ENCODE peak calls at places on chromosomes 11 and 22, in six cellular contexts. C, V, B, Z, H and W are unnamed samples.

GRCh38 chr22:22366478-22366988 is 121.9 kb downstream of the VPREB1 start:
- DNase-seq in C (no peak), V (no peak), B (no peak), Z (no peak), H (no peak), W (no peak)

GRCh38 chr22:38490915-38491314 is 15.2 kb downstream of the DDX17 start:
- DNase-seq in C (no peak), V (peak), B (no peak), Z (no peak), H (no peak), W (no peak)

GRCh38 chr11:8608646-8609045 is 14.6 kb upstream of the STK33 start:
- DNase-seq in C (no peak), V (no peak), B (no peak), Z (no peak), H (no peak), W (no peak)

GRCh38 chr11:86588566-86589090 is 83.8 kb downstream of the ME3 start:
- DNase-seq in C (no peak), V (no peak), B (no peak), Z (no peak), H (no peak), W (no peak)

GRCh38 chr22:35328472-35328885 is 28.8 kb downstream of the TOM1 start:
- DNase-seq in C (no peak), V (peak), B (no peak), Z (no peak), H (no peak), W (no peak)

GRCh38 chr11:124898711-124899110 is 1.0 kb upstream of the ROBO4 start:
- DNase-seq in C (no peak), V (peak), B (no peak), Z (no peak), H (no peak), W (no peak)

GRCh38 chr11:868394-868793 is 25.7 kb downstream of the TSPAN4 start:
- DNase-seq in C (no peak), V (no peak), B (no peak), Z (no peak), H (no peak), W (no peak)

GRCh38 chr22:45629469-45630089 is 42.1 kb upstream of the ATXN10 start:
- DNase-seq in C (no peak), V (peak), B (no peak), Z (no peak), H (no peak), W (no peak)

GRCh38 chr11:78415338-78415737 is 2.3 kb downstream of the GAB2 start:
- DNase-seq in C (no peak), V (no peak), B (no peak), Z (no peak), H (no peak), W (no peak)

GRCh38 chr11:36000616-36001190 is 56.8 kb downstream of the LDLRAD3 start:
- DNase-seq in C (no peak), V (no peak), B (no peak), Z (no peak), H (no peak), W (no peak)

GRCh38 chr11:128860571-128861361 is 6.3 kb downstream of the KCNJ1 start:
- DNase-seq in C (no peak), V (no peak), B (no peak), Z (no peak), H (no peak), W (no peak)

GRCh38 chr22:33472462-33473344 is 414.5 kb upstream of the SYN3 start:
- DNase-seq in C (no peak), V (no peak), B (peak), Z (no peak), H (no peak), W (no peak)

DNA sequence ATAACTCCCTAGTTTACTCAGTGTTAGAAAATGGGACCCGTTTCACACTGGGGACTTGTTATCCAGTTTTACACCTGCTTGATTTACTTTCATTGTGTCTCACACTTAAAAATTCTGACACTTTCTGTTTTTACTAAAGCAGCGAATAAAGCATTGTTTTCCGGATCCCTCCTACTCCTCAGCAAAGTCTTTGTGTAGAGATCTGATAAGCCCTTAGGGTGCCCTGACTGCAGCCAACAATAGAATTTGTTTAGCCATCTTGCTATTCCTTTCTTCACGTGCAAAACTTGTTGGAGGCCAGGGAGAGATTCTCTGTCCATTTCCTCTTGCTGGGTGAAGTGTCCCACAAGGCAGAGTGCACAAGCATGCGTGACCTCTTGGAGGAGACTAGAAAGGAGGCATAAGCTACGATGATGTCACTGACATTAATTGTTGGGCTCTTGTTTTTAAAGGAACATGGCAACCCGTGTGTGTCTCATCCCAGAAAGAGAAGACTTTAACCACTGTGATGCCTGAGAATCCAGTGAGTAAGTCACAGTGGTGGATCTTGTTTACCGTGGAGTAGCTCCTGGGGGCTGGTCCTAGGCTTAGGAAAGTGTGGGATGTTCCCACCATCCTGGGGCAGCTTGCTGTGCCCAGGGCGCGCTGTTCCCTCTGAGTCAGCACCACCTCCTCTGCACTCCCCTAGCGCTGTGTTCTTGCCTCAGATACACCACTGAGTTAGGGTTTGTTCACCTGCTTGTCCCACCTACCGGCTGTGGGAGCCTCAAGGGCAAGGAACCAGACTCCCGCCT is 27.7 kb downstream of the MICAL2 start:
- DNase-seq in C (no peak), V (no peak), B (no peak), Z (no peak), H (no peak), W (no peak)
- TF ChIP-seq POLR2AphosphoS5 in C (no peak), V (no peak), B (no peak), Z (no peak), H (no peak), W (no peak)

GRCh38 chr11:63986156-63986931 is at the start of gene OTUB1:
- DNase-seq in C (peak), V (peak), B (peak), Z (peak), H (peak), W (peak)
- TF ChIP-seq POLR2A in C (peak), V (peak), B (peak), Z (peak), H (peak), W (peak)

DNA sequence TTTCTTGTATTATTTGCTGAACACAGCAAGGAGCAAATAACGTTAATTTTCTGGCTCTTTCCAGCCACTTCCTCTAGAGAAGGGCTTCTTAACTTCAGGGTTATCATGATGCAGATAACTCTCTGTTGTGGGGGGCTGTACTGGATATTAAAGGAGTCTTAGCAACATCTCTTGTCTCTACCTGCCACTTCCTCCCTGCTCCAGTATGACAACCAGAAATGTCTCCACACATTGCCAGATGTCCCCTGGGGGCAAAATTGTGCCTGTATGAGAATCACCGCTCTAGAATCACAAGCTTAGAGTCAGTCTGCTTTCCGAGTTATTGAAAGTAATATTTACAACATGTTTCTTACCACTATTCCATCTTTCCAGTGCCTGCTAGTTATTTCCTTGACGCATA is 6.8 kb downstream of the JRKL start:
- DNase-seq in C (no peak), V (no peak), B (no peak), Z (no peak), H (no peak), W (no peak)
- TF ChIP-seq TAF1 in C (no peak), V (no peak), B (no peak), Z (no peak), H (no peak), W (no peak)

GRCh38 chr22:17121235-17122195 is at the start of gene TMEM121B:
- DNase-seq in C (peak), V (no peak), B (no peak), Z (peak), H (peak), W (no peak)
- TF ChIP-seq POLR2AphosphoS5 in C (no peak), V (no peak), B (no peak), Z (no peak), H (peak), W (no peak)

DNA sequence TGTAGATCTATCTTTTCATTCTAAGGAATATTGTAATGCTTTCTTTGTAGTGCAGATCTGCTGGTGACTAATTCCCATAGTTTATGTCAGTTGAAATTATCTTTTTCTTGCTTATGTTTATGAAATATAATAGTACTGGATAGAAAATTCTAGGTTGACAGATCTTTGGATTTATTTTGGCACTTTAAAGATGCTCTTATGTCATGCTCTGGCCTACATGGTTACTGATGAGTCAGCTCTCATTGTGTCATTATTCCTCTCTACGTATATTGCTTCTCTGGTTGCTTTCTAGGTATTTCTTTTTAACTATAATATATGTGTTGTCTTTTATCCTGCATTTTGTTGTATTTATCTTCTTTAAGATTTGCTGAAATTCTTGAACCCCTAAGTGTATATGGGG is 955.5 kb upstream of the CHORDC1 start:
- DNase-seq in C (no peak), V (no peak), B (no peak), Z (no peak), H (no peak), W (no peak)
- TF ChIP-seq POLR2A in C (no peak), V (no peak), B (no peak), Z (no peak), H (no peak), W (no peak)